ENCODE peak calls at places on chromosomes 1 and 21, in five cellular contexts. A is endothelial cell; B is CD4-positive, CD25-positive, alpha-beta regulatory T cell; T is fibroblast of pulmonary artery; O is mucosa of gallbladder. D is an unnamed sample.

GRCh38 chr21:21148009-21148408 is 149.8 kb downstream of the NCAM2 start:
- DNase-seq in A (no peak), B (no peak), T (no peak), O (no peak), D (no peak)

GRCh38 chr1:19432943-19433609 is 52.3 kb downstream of the CAPZB start:
- DNase-seq in A (no peak), B (no peak), T (no peak), O (no peak), D (no peak)

GRCh38 chr1:11982010-11982392 is 1.8 kb downstream of the MFN2 start:
- DNase-seq in A (no peak), B (no peak), T (peak; percentile 69), O (no peak), D (peak; percentile 24)

GRCh38 chr1:227428803-227429202 is 110.5 kb upstream of the CDC42BPA start:
- DNase-seq in A (peak; percentile 38), B (no peak), T (peak; percentile 94), O (peak; percentile 85), D (peak; percentile 83)

GRCh38 chr1:9846611-9847171 is 22.9 kb upstream of the CLSTN1 start:
- DNase-seq in A (no peak), B (no peak), T (no peak), O (no peak), D (no peak)

GRCh38 chr1:24257373-24257772 is 61.8 kb upstream of the GRHL3 start:
- DNase-seq in A (no peak), B (no peak), T (no peak), O (no peak), D (no peak)

GRCh38 chr1:46817814-46818213 is 19.0 kb downstream of the CYP4B1 start:
- DNase-seq in A (no peak), B (no peak), T (no peak), O (no peak), D (no peak)

GRCh38 chr1:65256860-65257719 is 52.3 kb upstream of the DNAJC6 start:
- DNase-seq in A (no peak), B (no peak), T (no peak), O (no peak), D (no peak)

GRCh38 chr1:201678264-201679101 is 139.6 kb downstream of the NAV1 start:
- DNase-seq in A (no peak), B (no peak), T (peak; percentile 77), O (no peak), D (no peak)

GRCh38 chr1:28915036-28915895 is 897 bp downstream of the EPB41 start:
- DNase-seq in A (peak; percentile 15), B (peak; percentile 68), T (peak; percentile 43), O (no peak), D (peak; percentile 48)

GRCh38 chr1:245645406-245645805 is 490.6 kb downstream of the KIF26B start:
- DNase-seq in A (no peak), B (no peak), T (no peak), O (no peak), D (no peak)